ENCODE peak calls at places on chromosomes 12 and 14, in five cellular contexts. One of them, this sample, is unnamed.

GRCh38 chr14:61503167-61503801 is 181.9 kb downstream of the PRKCH start:
- DNase-seq in HFFc6: no peak
- DNase-seq in Daoy: no peak
- DNase-seq in stimulated activated CD8-positive, alpha-beta memory T cell treated with anti-CD3 and anti-CD28 coated beads, Interleukin-15, amount 100 ng/mL, for 1 hour: peak; percentile 14
- DNase-seq in IMR-90: peak; percentile 33
- DNase-seq in this sample: no peak

GRCh38 chr12:40911676-40912075 is 219.4 kb downstream of the CNTN1 start:
- DNase-seq in HFFc6: no peak
- DNase-seq in Daoy: no peak
- DNase-seq in stimulated activated CD8-positive, alpha-beta memory T cell treated with anti-CD3 and anti-CD28 coated beads, Interleukin-15, amount 100 ng/mL, for 1 hour: no peak
- DNase-seq in IMR-90: no peak
- DNase-seq in this sample: no peak

GRCh38 chr12:93829073-93829472 is 151.9 kb downstream of the CRADD start:
- DNase-seq in HFFc6: no peak
- DNase-seq in Daoy: no peak
- DNase-seq in stimulated activated CD8-positive, alpha-beta memory T cell treated with anti-CD3 and anti-CD28 coated beads, Interleukin-15, amount 100 ng/mL, for 1 hour: no peak
- DNase-seq in IMR-90: no peak
- DNase-seq in this sample: no peak

GRCh38 chr14:36506732-36507614 is 13.1 kb downstream of the NKX2-1 start:
- DNase-seq in HFFc6: no peak
- DNase-seq in Daoy: peak; percentile 36
- DNase-seq in stimulated activated CD8-positive, alpha-beta memory T cell treated with anti-CD3 and anti-CD28 coated beads, Interleukin-15, amount 100 ng/mL, for 1 hour: no peak
- DNase-seq in IMR-90: no peak
- DNase-seq in this sample: no peak

GRCh38 chr12:27914956-27915355 is 57.6 kb downstream of the PTHLH start:
- DNase-seq in HFFc6: no peak
- DNase-seq in Daoy: no peak
- DNase-seq in stimulated activated CD8-positive, alpha-beta memory T cell treated with anti-CD3 and anti-CD28 coated beads, Interleukin-15, amount 100 ng/mL, for 1 hour: no peak
- DNase-seq in IMR-90: no peak
- DNase-seq in this sample: no peak

GRCh38 chr12:93200291-93200917 is 177.3 kb upstream of the NUDT4 start:
- DNase-seq in HFFc6: no peak
- DNase-seq in Daoy: no peak
- DNase-seq in stimulated activated CD8-positive, alpha-beta memory T cell treated with anti-CD3 and anti-CD28 coated beads, Interleukin-15, amount 100 ng/mL, for 1 hour: no peak
- DNase-seq in IMR-90: no peak
- DNase-seq in this sample: no peak

GRCh38 chr12:54378791-54379400 is 5.6 kb downstream of the ZNF385A start:
- DNase-seq in HFFc6: no peak
- DNase-seq in Daoy: peak; percentile 73
- DNase-seq in stimulated activated CD8-positive, alpha-beta memory T cell treated with anti-CD3 and anti-CD28 coated beads, Interleukin-15, amount 100 ng/mL, for 1 hour: no peak
- DNase-seq in IMR-90: no peak
- DNase-seq in this sample: no peak

GRCh38 chr12:22312336-22312735 is 22.2 kb downstream of the ST8SIA1 start:
- DNase-seq in HFFc6: no peak
- DNase-seq in Daoy: peak; percentile 62
- DNase-seq in stimulated activated CD8-positive, alpha-beta memory T cell treated with anti-CD3 and anti-CD28 coated beads, Interleukin-15, amount 100 ng/mL, for 1 hour: no peak
- DNase-seq in IMR-90: peak; percentile 54
- DNase-seq in this sample: no peak

GRCh38 chr14:51691176-51691575 is 39.5 kb downstream of the FRMD6 start:
- DNase-seq in HFFc6: no peak
- DNase-seq in Daoy: no peak
- DNase-seq in stimulated activated CD8-positive, alpha-beta memory T cell treated with anti-CD3 and anti-CD28 coated beads, Interleukin-15, amount 100 ng/mL, for 1 hour: no peak
- DNase-seq in IMR-90: peak; percentile 72
- DNase-seq in this sample: no peak

GRCh38 chr12:93645702-93646101 is 31.5 kb upstream of the CRADD start:
- DNase-seq in HFFc6: peak; percentile 21
- DNase-seq in Daoy: peak; percentile 24
- DNase-seq in stimulated activated CD8-positive, alpha-beta memory T cell treated with anti-CD3 and anti-CD28 coated beads, Interleukin-15, amount 100 ng/mL, for 1 hour: no peak
- DNase-seq in IMR-90: peak; percentile 71
- DNase-seq in this sample: no peak

GRCh38 chr12:105922670-105923102 is 216.1 kb downstream of the NUAK1 start:
- DNase-seq in HFFc6: peak; percentile 76
- DNase-seq in Daoy: peak; percentile 51
- DNase-seq in stimulated activated CD8-positive, alpha-beta memory T cell treated with anti-CD3 and anti-CD28 coated beads, Interleukin-15, amount 100 ng/mL, for 1 hour: no peak
- DNase-seq in IMR-90: peak; percentile 91
- DNase-seq in this sample: no peak

GRCh38 chr12:1800646-1801284 is 19.6 kb upstream of the LRTM2 start:
- DNase-seq in HFFc6: peak; percentile 21
- DNase-seq in Daoy: no peak
- DNase-seq in stimulated activated CD8-positive, alpha-beta memory T cell treated with anti-CD3 and anti-CD28 coated beads, Interleukin-15, amount 100 ng/mL, for 1 hour: no peak
- DNase-seq in IMR-90: peak; percentile 54
- DNase-seq in this sample: no peak

GRCh38 chr12:54786081-54786480 is 68.2 kb upstream of the MUCL1 start:
- DNase-seq in HFFc6: no peak
- DNase-seq in Daoy: no peak
- DNase-seq in stimulated activated CD8-positive, alpha-beta memory T cell treated with anti-CD3 and anti-CD28 coated beads, Interleukin-15, amount 100 ng/mL, for 1 hour: no peak
- DNase-seq in IMR-90: no peak
- DNase-seq in this sample: no peak

GRCh38 chr12:70258605-70259403 is 15.6 kb downstream of the CNOT2 start:
- DNase-seq in HFFc6: no peak
- DNase-seq in Daoy: peak; percentile 3
- DNase-seq in stimulated activated CD8-positive, alpha-beta memory T cell treated with anti-CD3 and anti-CD28 coated beads, Interleukin-15, amount 100 ng/mL, for 1 hour: no peak
- DNase-seq in IMR-90: no peak
- DNase-seq in this sample: no peak

GRCh38 chr14:65961004-65961403 is 525.2 kb upstream of the CCDC196 start:
- DNase-seq in HFFc6: peak; percentile 6
- DNase-seq in Daoy: peak; percentile 77
- DNase-seq in stimulated activated CD8-positive, alpha-beta memory T cell treated with anti-CD3 and anti-CD28 coated beads, Interleukin-15, amount 100 ng/mL, for 1 hour: peak; percentile 31
- DNase-seq in IMR-90: peak; percentile 7
- DNase-seq in this sample: peak; percentile 39

GRCh38 chr14:90518941-90519256 is 122.1 kb downstream of the CALM1 start:
- DNase-seq in HFFc6: no peak
- DNase-seq in Daoy: peak; percentile 67
- DNase-seq in stimulated activated CD8-positive, alpha-beta memory T cell treated with anti-CD3 and anti-CD28 coated beads, Interleukin-15, amount 100 ng/mL, for 1 hour: peak; percentile 13
- DNase-seq in IMR-90: peak; percentile 11
- DNase-seq in this sample: no peak

GRCh38 chr12:15227004-15227679 is 5.9 kb upstream of the RERG start:
- DNase-seq in HFFc6: peak; percentile 47
- DNase-seq in Daoy: peak; percentile 37
- DNase-seq in stimulated activated CD8-positive, alpha-beta memory T cell treated with anti-CD3 and anti-CD28 coated beads, Interleukin-15, amount 100 ng/mL, for 1 hour: no peak
- DNase-seq in IMR-90: peak; percentile 33
- DNase-seq in this sample: no peak

GRCh38 chr14:25237845-25238244 is 187.9 kb upstream of the STXBP6 start:
- DNase-seq in HFFc6: no peak
- DNase-seq in Daoy: peak; percentile 11
- DNase-seq in stimulated activated CD8-positive, alpha-beta memory T cell treated with anti-CD3 and anti-CD28 coated beads, Interleukin-15, amount 100 ng/mL, for 1 hour: no peak
- DNase-seq in IMR-90: peak; percentile 2
- DNase-seq in this sample: no peak

GRCh38 chr12:91224411-91224810 is 41.8 kb upstream of the DCN start:
- DNase-seq in HFFc6: no peak
- DNase-seq in Daoy: no peak
- DNase-seq in stimulated activated CD8-positive, alpha-beta memory T cell treated with anti-CD3 and anti-CD28 coated beads, Interleukin-15, amount 100 ng/mL, for 1 hour: no peak
- DNase-seq in IMR-90: no peak
- DNase-seq in this sample: no peak

This sample was measured in CMK.